ENCODE peak calls at places on chromosomes 13 and 19, in four cellular contexts. P is A549, C is HepG2, W is K562. O is an unnamed sample.
A peak's percentile ranks its signal among the peaks of the same experiment; 100 is the strongest.

GRCh38 chr19:38900816-38901215 is 1.0 kb downstream of the NFKBIB start:
- DNase-seq in C (no peak), W (no peak), P (no peak), O (no peak)

GRCh38 chr13:94711561-94712286 is 621 bp downstream of the SOX21 start:
- DNase-seq in W (peak; percentile 27), C (no peak), P (peak; percentile 47), O (peak; percentile 41)

GRCh38 chr13:49935171-49936084 is 712 bp downstream of the SPRYD7 start:
- DNase-seq in W (peak; percentile 76), P (peak; percentile 82), C (peak; percentile 17), O (peak; percentile 52)

GRCh38 chr19:35608250-35608649 is 4.3 kb upstream of the HAUS5 start:
- DNase-seq in P (peak; percentile 53), W (no peak), C (no peak), O (no peak)

GRCh38 chr13:38348890-38349289 is 761 bp upstream of the UFM1 start:
- DNase-seq in W (peak; percentile 23), C (no peak), P (no peak), O (no peak)

GRCh38 chr13:110541526-110541920 is 20.0 kb downstream of the RAB20 start:
- DNase-seq in W (no peak), P (no peak), C (no peak), O (no peak)

GRCh38 chr19:49851456-49852259 is 699 bp downstream of the PTOV1 start:
- DNase-seq in P (no peak), W (peak; percentile 55), C (no peak), O (peak; percentile 71)

GRCh38 chr19:37655689-37656491 is 625 bp upstream of the ZFP30 start:
- DNase-seq in P (peak; percentile 91), W (peak; percentile 90), C (peak; percentile 80), O (peak; percentile 82)

GRCh38 chr19:43306097-43306496 is 36.8 kb upstream of the PSG9 start:
- DNase-seq in P (no peak), W (no peak), C (no peak), O (no peak)

GRCh38 chr19:31013391-31013975 is 335.8 kb downstream of the TSHZ3 start:
- DNase-seq in W (no peak), P (no peak), C (no peak), O (no peak)

GRCh38 chr13:90696656-90697055 is 650.8 kb upstream of the MIR17HG start:
- DNase-seq in P (no peak), C (no peak), W (no peak), O (no peak)

GRCh38 chr19:56091751-56092546 is 29.1 kb downstream of the ZNF787 start:
- DNase-seq in W (no peak), C (no peak), P (peak; percentile 65), O (no peak)

GRCh38 chr13:90402102-90402501 is 945.4 kb upstream of the MIR17HG start:
- DNase-seq in C (no peak), W (no peak), P (no peak), O (no peak)

GRCh38 chr13:102042746-102043145 is 359.1 kb downstream of the FGF14 start:
- DNase-seq in C (no peak), W (no peak), P (no peak), O (no peak)

GRCh38 chr13:56110751-56111150 is 1030.0 kb upstream of the PRR20A start:
- DNase-seq in C (no peak), P (no peak), W (no peak), O (no peak)

GRCh38 chr13:37645181-37645580 is 46.6 kb upstream of the POSTN start:
- DNase-seq in C (no peak), W (no peak), P (no peak), O (no peak)

GRCh38 chr19:49403404-49404187 is 15.5 kb downstream of the KASH5 start:
- DNase-seq in P (no peak), C (no peak), W (peak; percentile 61), O (peak; percentile 81)

GRCh38 chr19:2332341-2333026 is 4.0 kb downstream of the SPPL2B start:
- DNase-seq in P (no peak), C (no peak), W (no peak), O (no peak)

GRCh38 chr19:57800696-57801095 is 14.0 kb downstream of the ZNF552 start:
- DNase-seq in P (no peak), W (no peak), C (no peak), O (no peak)

GRCh38 chr13:93476175-93476574 is 249.6 kb downstream of the GPC6 start:
- DNase-seq in W (no peak), P (peak; percentile 17), C (peak; percentile 11), O (no peak)

GRCh38 chr19:18879579-18880373 is 16.2 kb downstream of the CERS1 start:
- DNase-seq in C (no peak), P (peak; percentile 64), W (peak; percentile 91), O (peak; percentile 85)

GRCh38 chr19:34838248-34838647 is 65.2 kb upstream of the ZNF599 start:
- DNase-seq in W (peak; percentile 45), P (peak; percentile 39), C (peak; percentile 15), O (no peak)

GRCh38 chr13:111789420-111789819 is 277.5 kb upstream of the SOX1 start:
- DNase-seq in C (no peak), W (no peak), P (no peak), O (no peak)

GRCh38 chr13:107590556-107590955 is 624.8 kb downstream of the LIG4 start:
- DNase-seq in P (no peak), C (no peak), W (no peak), O (no peak)

GRCh38 chr13:46348976-46349375 is 38.1 kb downstream of the RUBCNL start:
- DNase-seq in P (no peak), C (no peak), W (no peak), O (no peak)

GRCh38 chr13:49214917-49215376 is 5.2 kb upstream of the MLNR start:
- DNase-seq in C (peak; percentile 78), P (peak; percentile 31), W (no peak), O (peak; percentile 43)

GRCh38 chr13:34464011-34464410 is 478.1 kb upstream of the NBEA start:
- DNase-seq in W (no peak), P (peak; percentile 28), C (no peak), O (no peak)

GRCh38 chr13:77545626-77546412 is 10.3 kb downstream of the SCEL start:
- DNase-seq in C (no peak), P (no peak), W (no peak), O (no peak)

GRCh38 chr19:33203529-33203928 is 9.4 kb downstream of the LRP3 start:
- DNase-seq in W (no peak), C (no peak), P (no peak), O (no peak)

GRCh38 chr13:106156468-106156867 is 379.0 kb downstream of the EFNB2 start:
- DNase-seq in C (no peak), W (no peak), P (peak; percentile 57), O (no peak)

DNA sequence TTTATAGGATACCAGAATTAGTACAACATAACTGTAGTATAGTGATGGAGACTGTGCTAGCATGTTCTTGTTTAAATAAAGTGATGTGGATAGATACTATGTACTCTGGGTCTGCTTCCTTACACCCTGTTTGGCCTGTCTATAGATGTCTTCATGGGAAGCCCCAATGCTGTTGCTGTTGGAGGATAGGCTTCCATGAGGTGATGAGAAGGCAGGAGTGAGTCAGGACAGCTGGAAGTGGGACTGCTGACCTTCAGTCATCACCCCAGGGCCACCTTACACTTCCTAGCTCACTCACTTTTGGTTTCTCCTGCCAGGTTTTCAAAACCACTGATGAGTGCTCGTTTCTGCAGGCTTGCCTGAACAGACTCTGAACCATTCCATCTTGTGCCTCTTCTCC is 4.2 kb downstream of the KCTD4 start:
- DNase-seq in P (no peak), W (peak; percentile 2), C (no peak), O (no peak)
- TF ChIP-seq NR3C1 in P (no peak), W (no peak), C (no peak), O (no peak)

GRCh38 chr19:46611791-46612190 is 10.7 kb downstream of the CALM3 start:
- DNase-seq in C (no peak), W (no peak), P (no peak), O (no peak)
- TF ChIP-seq NR3C1 in C (no peak), W (no peak), P (no peak), O (no peak)

GRCh38 chr19:15087182-15087581 is 5.2 kb downstream of the OR1I1 start:
- DNase-seq in W (no peak), C (no peak), P (no peak), O (no peak)

GRCh38 chr19:15096223-15096622 is 11.0 kb upstream of the SYDE1 start:
- DNase-seq in C (no peak), W (no peak), P (no peak), O (no peak)

GRCh38 chr19:15093001-15093400 is 11.0 kb downstream of the OR1I1 start:
- DNase-seq in W (no peak), P (no peak), C (no peak), O (no peak)

GRCh38 chr19:15091918-15092753 is 10.1 kb downstream of the OR1I1 start:
- DNase-seq in W (peak; percentile 77), C (peak; percentile 66), P (peak; percentile 72), O (peak; percentile 35)
- TF ChIP-seq NR3C1 in W (no peak), C (no peak), P (no peak), O (no peak)

GRCh38 chr13:47472516-47472915 is 528.6 kb downstream of the SUCLA2 start:
- DNase-seq in C (no peak), P (no peak), W (no peak), O (no peak)
- TF ChIP-seq NR3C1 in C (no peak), P (no peak), W (no peak), O (no peak)

GRCh38 chr13:80029170-80029569 is 311.8 kb downstream of the SPRY2 start:
- DNase-seq in C (no peak), P (no peak), W (no peak), O (no peak)
- TF ChIP-seq NR3C1 in C (no peak), P (no peak), W (no peak), O (no peak)

GRCh38 chr13:113532156-113532806 is 41.8 kb upstream of the DCUN1D2 start:
- DNase-seq in C (no peak), W (no peak), P (no peak), O (peak; percentile 70)
- TF ChIP-seq NR3C1 in C (no peak), W (no peak), P (no peak), O (no peak)

GRCh38 chr19:13985771-13986347 is 20.3 kb downstream of the RFX1 start:
- DNase-seq in P (no peak), C (no peak), W (no peak), O (peak; percentile 47)
- TF ChIP-seq NR3C1 in P (no peak), C (no peak), W (no peak), O (no peak)